ENCODE peak calls at places on chromosomes 7 and 10, in four cellular contexts. One of them, this sample, is unnamed.

GRCh38 chr7:867406-868188 is 8.8 kb upstream of the GET4 start:
- DNase-seq in Daoy: peak
- DNase-seq in NCI-H1092: no peak
- DNase-seq in Caki2: peak
- DNase-seq in this sample: peak

GRCh38 chr10:126090911-126091728 is 194.8 kb downstream of the FANK1 start:
- DNase-seq in Daoy: peak
- DNase-seq in NCI-H1092: no peak
- DNase-seq in Caki2: peak
- DNase-seq in this sample: no peak

GRCh38 chr10:24306507-24306875 is 97.6 kb downstream of the KIAA1217 start:
- DNase-seq in Daoy: no peak
- DNase-seq in NCI-H1092: no peak
- DNase-seq in Caki2: no peak
- DNase-seq in this sample: no peak

GRCh38 chr10:47165711-47166404 is 134.1 kb upstream of the GDF10 start:
- DNase-seq in Daoy: peak
- DNase-seq in NCI-H1092: no peak
- DNase-seq in Caki2: no peak
- DNase-seq in this sample: peak

GRCh38 chr7:69757990-69758430 is 159.7 kb downstream of the AUTS2 start:
- DNase-seq in Daoy: peak
- DNase-seq in NCI-H1092: no peak
- DNase-seq in Caki2: no peak
- DNase-seq in this sample: no peak

GRCh38 chr7:157711353-157711888 is 374.6 kb downstream of the DNAJB6 start:
- DNase-seq in Daoy: no peak
- DNase-seq in NCI-H1092: no peak
- DNase-seq in Caki2: no peak
- DNase-seq in this sample: peak

GRCh38 chr7:158142657-158143056 is 445.0 kb downstream of the PTPRN2 start:
- DNase-seq in Daoy: no peak
- DNase-seq in NCI-H1092: no peak
- DNase-seq in Caki2: no peak
- DNase-seq in this sample: no peak

GRCh38 chr10:13371879-13372470 is 23.9 kb upstream of the SEPHS1 start:
- DNase-seq in Daoy: peak
- DNase-seq in NCI-H1092: peak
- DNase-seq in Caki2: peak
- DNase-seq in this sample: peak

GRCh38 chr10:119079572-119080520 is 771 bp downstream of the EIF3A start:
- DNase-seq in Daoy: peak
- DNase-seq in NCI-H1092: no peak
- DNase-seq in Caki2: peak
- DNase-seq in this sample: peak

GRCh38 chr7:4131043-4131442 is 551.1 kb upstream of the FOXK1 start:
- DNase-seq in Daoy: no peak
- DNase-seq in NCI-H1092: no peak
- DNase-seq in Caki2: no peak
- DNase-seq in this sample: peak

GRCh38 chr10:129005804-129006203 is 461.2 kb upstream of the MGMT start:
- DNase-seq in Daoy: no peak
- DNase-seq in NCI-H1092: no peak
- DNase-seq in Caki2: no peak
- DNase-seq in this sample: no peak